ENCODE peak calls at places on chromosomes 4 and X, in four cellular contexts. One of them, this sample, is unnamed.

GRCh38 chr4:7886250-7886973 is 53.2 kb downstream of the AFAP1 start:
- DNase-seq in dermis microvascular lymphatic vessel endothelial cell: no peak
- DNase-seq in effector CD4-positive, alpha-beta T cell: no peak
- DNase-seq in nephron progenitor cell: no peak
- DNase-seq in this sample: no peak

GRCh38 chr4:6987566-6987920 is 55.6 kb upstream of the TADA2B start:
- DNase-seq in dermis microvascular lymphatic vessel endothelial cell: no peak
- DNase-seq in nephron progenitor cell: no peak
- DNase-seq in effector CD4-positive, alpha-beta T cell: no peak
- DNase-seq in this sample: no peak

GRCh38 chr4:56049428-56050212 is 100.9 kb downstream of the CEP135 start:
- DNase-seq in dermis microvascular lymphatic vessel endothelial cell: no peak
- DNase-seq in effector CD4-positive, alpha-beta T cell: no peak
- DNase-seq in nephron progenitor cell: peak
- DNase-seq in this sample: peak

GRCh38 chr4:54937501-54937900 is 187.9 kb downstream of the KDR start:
- DNase-seq in effector CD4-positive, alpha-beta T cell: no peak
- DNase-seq in nephron progenitor cell: no peak
- DNase-seq in dermis microvascular lymphatic vessel endothelial cell: no peak
- DNase-seq in this sample: no peak

GRCh38 chr4:55118397-55118796 is 7.0 kb downstream of the KDR start:
- DNase-seq in effector CD4-positive, alpha-beta T cell: no peak
- DNase-seq in dermis microvascular lymphatic vessel endothelial cell: no peak
- DNase-seq in nephron progenitor cell: no peak
- DNase-seq in this sample: no peak

GRCh38 chr4:3384391-3384770 is 57.4 kb upstream of the HGFAC start:
- DNase-seq in effector CD4-positive, alpha-beta T cell: no peak
- DNase-seq in dermis microvascular lymphatic vessel endothelial cell: no peak
- DNase-seq in nephron progenitor cell: no peak
- DNase-seq in this sample: no peak

GRCh38 chr4:89598602-89599001 is 238.4 kb downstream of the SNCA start:
- DNase-seq in effector CD4-positive, alpha-beta T cell: no peak
- DNase-seq in dermis microvascular lymphatic vessel endothelial cell: peak
- DNase-seq in nephron progenitor cell: no peak
- DNase-seq in this sample: no peak

GRCh38 chr4:28788929-28789490 is 1928.4 kb downstream of the STIM2 start:
- DNase-seq in dermis microvascular lymphatic vessel endothelial cell: no peak
- DNase-seq in effector CD4-positive, alpha-beta T cell: no peak
- DNase-seq in nephron progenitor cell: no peak
- DNase-seq in this sample: no peak

GRCh38 chrX:9525511-9526248 is 60.8 kb downstream of the TBL1X start:
- DNase-seq in effector CD4-positive, alpha-beta T cell: no peak
- DNase-seq in dermis microvascular lymphatic vessel endothelial cell: no peak
- DNase-seq in nephron progenitor cell: no peak
- DNase-seq in this sample: no peak

This sample was measured in T-helper 1 cell.